ENCODE peak calls at places on chromosome 20, in seven cellular contexts. W, P, U, I, T, R and F are unnamed samples.

GRCh38 chr20:24993337-24994185 is 1.0 kb upstream of the APMAP start:
- DNase-seq in W (peak; percentile 6), P (no peak), U (peak; percentile 71), I (no peak), T (peak; percentile 20), R (peak; percentile 16), F (peak; percentile 17)

GRCh38 chr20:52348434-52348833 is 156.9 kb upstream of the ZFP64 start:
- DNase-seq in W (no peak), P (no peak), U (no peak), I (no peak), T (no peak), R (no peak), F (no peak)

GRCh38 chr20:1315804-1316203 is 13.1 kb downstream of the SDCBP2 start:
- DNase-seq in W (no peak), P (no peak), U (no peak), I (no peak), T (no peak), R (no peak), F (no peak)

GRCh38 chr20:10883166-10883565 is 209.4 kb upstream of the JAG1 start:
- DNase-seq in W (no peak), P (no peak), U (no peak), I (no peak), T (no peak), R (no peak), F (no peak)

GRCh38 chr20:47334022-47334551 is 22.4 kb downstream of the ZMYND8 start:
- DNase-seq in W (no peak), P (no peak), U (peak; percentile 91), I (no peak), T (no peak), R (no peak), F (no peak)

GRCh38 chr20:25065625-25066338 is 7.8 kb upstream of the ACSS1 start:
- DNase-seq in W (peak; percentile 32), P (peak; percentile 74), U (peak; percentile 71), I (peak; percentile 51), T (peak; percentile 62), R (peak; percentile 60), F (peak; percentile 81)

GRCh38 chr20:9401381-9401780 is 113.0 kb upstream of the LAMP5 start:
- DNase-seq in W (no peak), P (no peak), U (no peak), I (no peak), T (no peak), R (no peak), F (no peak)

GRCh38 chr20:62699741-62700140 is 8.9 kb upstream of the NTSR1 start:
- DNase-seq in W (no peak), P (no peak), U (no peak), I (no peak), T (no peak), R (no peak), F (no peak)

GRCh38 chr20:25288291-25289181 is 40.7 kb downstream of the PYGB start:
- DNase-seq in W (no peak), P (peak; percentile 9), U (no peak), I (no peak), T (no peak), R (no peak), F (peak; percentile 60)

GRCh38 chr20:19783966-19784401 is 25.9 kb downstream of the RIN2 start:
- DNase-seq in W (no peak), P (no peak), U (peak; percentile 76), I (no peak), T (no peak), R (no peak), F (peak; percentile 57)

GRCh38 chr20:58700121-58700780 is 7.7 kb downstream of the NPEPL1 start:
- DNase-seq in W (no peak), P (no peak), U (no peak), I (no peak), T (no peak), R (peak; percentile 14), F (peak; percentile 51)

GRCh38 chr20:2333821-2334220 is 38.0 kb downstream of the TGM3 start:
- DNase-seq in W (no peak), P (no peak), U (no peak), I (no peak), T (no peak), R (no peak), F (no peak)

GRCh38 chr20:61295726-61296628 is 43.9 kb downstream of the CDH4 start:
- DNase-seq in W (no peak), P (no peak), U (no peak), I (no peak), T (peak; percentile 41), R (no peak), F (no peak)

GRCh38 chr20:63441777-63442493 is 30.5 kb downstream of the KCNQ2 start:
- DNase-seq in W (no peak), P (no peak), U (peak; percentile 55), I (no peak), T (peak; percentile 79), R (peak; percentile 31), F (no peak)

GRCh38 chr20:17155401-17155800 is 71.4 kb upstream of the PCSK2 start:
- DNase-seq in W (no peak), P (no peak), U (no peak), I (no peak), T (no peak), R (no peak), F (no peak)

GRCh38 chr20:18213002-18213401 is 75.3 kb upstream of the ZNF133 start:
- DNase-seq in W (no peak), P (no peak), U (no peak), I (no peak), T (peak; percentile 13), R (no peak), F (no peak)
- TF ChIP-seq EP300 in W (no peak), P (no peak), U (no peak), I (no peak), T (no peak), R (no peak), F (no peak)

GRCh38 chr20:54515788-54516324 is 40.5 kb downstream of the DOK5 start:
- DNase-seq in W (no peak), P (no peak), U (no peak), I (no peak), T (no peak), R (no peak), F (no peak)

GRCh38 chr20:54510546-54511129 is 35.2 kb downstream of the DOK5 start:
- DNase-seq in W (no peak), P (no peak), U (no peak), I (no peak), T (peak; percentile 51), R (no peak), F (no peak)

GRCh38 chr20:54514020-54514607 is 38.7 kb downstream of the DOK5 start:
- DNase-seq in W (no peak), P (no peak), U (no peak), I (no peak), T (no peak), R (no peak), F (no peak)

GRCh38 chr20:54512694-54513093 is 37.3 kb downstream of the DOK5 start:
- DNase-seq in W (no peak), P (no peak), U (no peak), I (no peak), T (no peak), R (no peak), F (no peak)
- TF ChIP-seq EP300 in W (no peak), P (no peak), U (no peak), I (no peak), T (no peak), R (no peak), F (no peak)

DNA sequence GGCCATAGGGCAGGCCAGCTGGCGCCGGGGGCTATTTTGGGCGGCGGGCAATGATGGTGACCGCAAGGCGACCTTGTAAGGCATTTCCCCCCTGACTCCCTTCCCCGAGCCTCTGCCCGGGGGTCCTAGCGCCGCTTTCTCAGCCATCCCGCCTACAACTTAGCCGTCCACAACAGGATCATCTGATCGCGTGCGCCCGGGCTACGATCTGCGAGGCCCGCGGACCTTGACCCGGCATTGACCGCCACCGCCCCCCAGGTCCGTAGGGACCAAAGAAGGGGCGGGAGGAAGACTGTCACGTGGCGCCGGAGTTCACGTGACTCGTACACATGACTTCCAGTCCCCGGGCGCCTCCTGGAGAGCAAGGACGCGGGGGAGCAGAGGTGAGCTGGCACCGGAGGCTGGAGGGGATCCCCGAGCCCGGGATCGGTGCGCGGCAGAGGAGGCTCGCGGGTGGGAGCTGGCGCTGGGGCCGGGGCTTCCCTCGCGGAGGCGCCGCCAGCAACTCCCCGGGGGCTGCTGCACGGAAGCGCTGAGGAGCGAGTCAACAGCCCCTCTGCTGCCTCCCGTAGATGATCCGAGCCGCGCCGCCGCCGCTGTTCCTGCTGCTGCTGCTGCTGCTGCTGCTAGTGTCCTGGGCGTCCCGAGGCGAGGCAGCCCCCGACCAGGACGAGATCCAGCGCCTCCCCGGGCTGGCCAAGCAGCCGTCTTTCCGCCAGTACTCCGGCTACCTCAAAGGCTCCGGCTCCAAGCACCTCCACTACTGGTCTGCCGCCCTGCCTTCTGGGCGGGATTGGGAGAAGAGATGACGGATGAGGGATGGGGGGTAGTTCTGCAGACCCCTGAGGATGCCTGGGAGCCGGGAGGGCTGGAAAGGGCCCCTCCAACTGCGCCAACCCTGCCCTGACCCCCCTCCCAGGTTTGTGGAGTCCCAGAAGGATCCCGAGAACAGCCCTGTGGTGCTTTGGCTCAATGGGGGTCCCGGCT is at the start of the genes CTSA and NEURL2:
- DNase-seq in W (peak; percentile 96), P (peak; percentile 96), U (peak; percentile 95), I (peak; percentile 95), T (peak; percentile 96), R (peak; percentile 95), F (peak; percentile 98)
- TF ChIP-seq EP300 in W (peak; percentile 42), P (peak; percentile 81), U (no peak), I (peak; percentile 81), T (peak; percentile 91), R (no peak), F (peak; percentile 23)

GRCh38 chr20:60102665-60103210 is 144.5 kb downstream of the CDH26 start:
- DNase-seq in W (no peak), P (no peak), U (no peak), I (no peak), T (no peak), R (peak; percentile 27), F (no peak)

GRCh38 chr20:60104980-60105379 is 146.8 kb downstream of the CDH26 start:
- DNase-seq in W (no peak), P (no peak), U (no peak), I (no peak), T (peak; percentile 59), R (no peak), F (no peak)

GRCh38 chr20:60101894-60102281 is 143.7 kb downstream of the CDH26 start:
- DNase-seq in W (no peak), P (no peak), U (no peak), I (no peak), T (no peak), R (no peak), F (no peak)

GRCh38 chr20:60100780-60101179 is 142.6 kb downstream of the CDH26 start:
- DNase-seq in W (no peak), P (no peak), U (no peak), I (no peak), T (no peak), R (no peak), F (no peak)

DNA sequence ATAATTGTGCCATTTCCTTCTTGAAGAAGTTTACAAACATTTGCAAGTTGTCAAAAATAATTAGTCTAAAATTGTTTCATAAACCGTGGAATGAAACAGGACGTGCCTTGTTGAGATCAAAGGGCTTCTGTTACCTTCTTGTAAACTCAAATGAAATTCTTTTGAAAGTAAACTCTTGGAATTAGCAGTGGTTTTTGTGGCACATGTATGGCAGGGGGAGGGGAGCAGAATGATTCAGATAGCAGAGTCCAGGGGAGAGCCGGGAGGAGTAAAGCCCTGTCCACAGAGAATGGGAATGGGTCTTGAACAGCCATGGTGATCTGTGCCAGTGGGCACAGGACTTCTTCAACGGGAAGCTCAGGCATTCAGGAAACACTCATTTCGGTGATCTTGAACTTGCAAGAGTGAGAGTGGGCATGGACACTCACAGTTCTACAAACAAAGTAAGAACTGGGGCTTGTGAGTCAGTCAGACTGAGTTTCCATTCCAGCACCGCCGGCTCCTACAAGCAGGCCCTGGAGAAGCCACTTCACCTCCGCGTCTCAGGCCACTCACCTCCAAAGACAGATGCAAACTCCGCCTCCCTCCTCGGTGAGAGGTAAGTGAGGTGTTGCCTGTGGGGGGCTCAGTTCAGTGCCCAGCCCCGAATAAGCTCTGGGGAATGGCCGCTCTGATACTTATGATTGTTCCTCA is 143.1 kb downstream of the CDH26 start:
- DNase-seq in W (no peak), P (no peak), U (no peak), I (no peak), T (no peak), R (peak; percentile 87), F (no peak)
- TF ChIP-seq EP300 in W (no peak), P (no peak), U (no peak), I (no peak), T (no peak), R (no peak), F (no peak)